ENCODE peak calls at places on chromosomes 5 and 9, in four cellular contexts. I is heart left ventricle; G is Peyer's patch; K is CD8-positive, alpha-beta T cell. C is an unnamed sample.

GRCh38 chr9:134163374-134164196 is 779 bp downstream of the RNU6ATAC start:
- DNase-seq in I (peak; percentile 84), G (peak; percentile 60), K (peak; percentile 66), C (peak; percentile 64)

GRCh38 chr5:78328585-78329173 is 31.7 kb upstream of the SCAMP1 start:
- DNase-seq in K (no peak), I (no peak), G (no peak), C (no peak)

GRCh38 chr5:172716796-172717313 is 54.1 kb downstream of the DUSP1 start:
- DNase-seq in G (peak; percentile 74), I (peak; percentile 92), K (peak; percentile 92), C (peak; percentile 79)

GRCh38 chr5:141973871-141974595 is 5.1 kb downstream of the RNF14 start:
- DNase-seq in K (no peak), I (no peak), G (no peak), C (no peak)

GRCh38 chr5:169442354-169443248 is 141.0 kb upstream of the SPDL1 start:
- DNase-seq in G (no peak), K (no peak), I (no peak), C (no peak)

GRCh38 chr5:34656001-34656699 is at the start of gene RAI14:
- DNase-seq in K (peak; percentile 4), I (peak; percentile 83), G (no peak), C (peak; percentile 21)

GRCh38 chr9:70362952-70363351 is 51.5 kb downstream of the KLF9 start:
- DNase-seq in G (no peak), I (no peak), K (no peak), C (no peak)

GRCh38 chr5:132046915-132047314 is 13.5 kb upstream of the IL3 start:
- DNase-seq in G (no peak), I (peak; percentile 7), K (no peak), C (no peak)

GRCh38 chr5:131357739-131358561 is 94.1 kb downstream of the CDC42SE2 start:
- DNase-seq in K (no peak), G (no peak), I (no peak), C (no peak)

GRCh38 chr5:137342764-137343163 is 156.4 kb downstream of the SPOCK1 start:
- DNase-seq in I (no peak), G (no peak), K (no peak), C (no peak)

GRCh38 chr9:34559616-34560546 is 29.6 kb downstream of the CNTFR start:
- DNase-seq in K (no peak), G (no peak), I (no peak), C (no peak)

GRCh38 chr5:75335952-75336624 is 932 bp upstream of the HMGCR start:
- DNase-seq in I (no peak), K (no peak), G (no peak), C (no peak)

GRCh38 chr5:72477176-72477575 is 30.0 kb downstream of the ZNF366 start:
- DNase-seq in K (no peak), G (no peak), I (no peak), C (no peak)

GRCh38 chr5:146222002-146222401 is 18.6 kb downstream of the RBM27 start:
- DNase-seq in G (no peak), I (no peak), K (no peak), C (no peak)

GRCh38 chr5:86460519-86460918 is 157.2 kb upstream of the COX7C start:
- DNase-seq in G (no peak), I (no peak), K (no peak), C (no peak)

GRCh38 chr5:143546394-143546793 is 142.9 kb upstream of the NR3C1 start:
- DNase-seq in K (no peak), G (no peak), I (no peak), C (no peak)

GRCh38 chr5:107957023-107957422 is 286.3 kb upstream of the EFNA5 start:
- DNase-seq in K (no peak), I (no peak), G (no peak), C (no peak)

GRCh38 chr5:141849371-141850182 is 28.6 kb downstream of the PCDH1 start:
- DNase-seq in K (peak; percentile 70), G (peak; percentile 71), I (peak; percentile 93), C (peak; percentile 66)

GRCh38 chr9:25421560-25421959 is 256.7 kb downstream of the TUSC1 start:
- DNase-seq in G (no peak), K (no peak), I (no peak), C (no peak)

GRCh38 chr5:53318303-53318702 is 162.1 kb upstream of the FST start:
- DNase-seq in K (no peak), G (no peak), I (no peak), C (no peak)
- TF ChIP-seq CTCF in K (no peak), G (no peak), I (no peak), C (no peak)

DNA sequence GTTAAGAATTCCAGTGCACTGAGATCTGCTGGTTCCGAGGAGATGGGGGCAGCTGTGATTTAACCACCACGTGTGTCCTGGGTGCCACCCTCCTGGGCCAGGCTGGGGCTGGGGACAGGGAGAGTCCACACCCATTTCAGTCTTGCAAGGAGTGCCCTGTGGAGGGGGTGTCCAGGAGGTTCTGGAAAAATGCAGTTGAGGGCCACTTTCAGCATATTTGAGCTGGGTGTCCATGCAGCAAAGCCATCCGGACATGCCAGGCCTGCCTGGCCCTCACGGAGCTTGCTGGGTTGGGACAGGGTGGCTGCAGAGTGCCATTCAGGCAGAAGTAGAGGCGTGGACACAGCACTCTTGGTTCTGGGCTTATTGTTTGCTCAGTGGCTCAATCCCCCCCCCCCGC is 68.1 kb downstream of the NEK6 start:
- DNase-seq in K (no peak), I (peak; percentile 23), G (no peak), C (no peak)
- TF ChIP-seq CTCF in K (no peak), I (no peak), G (no peak), C (no peak)

DNA sequence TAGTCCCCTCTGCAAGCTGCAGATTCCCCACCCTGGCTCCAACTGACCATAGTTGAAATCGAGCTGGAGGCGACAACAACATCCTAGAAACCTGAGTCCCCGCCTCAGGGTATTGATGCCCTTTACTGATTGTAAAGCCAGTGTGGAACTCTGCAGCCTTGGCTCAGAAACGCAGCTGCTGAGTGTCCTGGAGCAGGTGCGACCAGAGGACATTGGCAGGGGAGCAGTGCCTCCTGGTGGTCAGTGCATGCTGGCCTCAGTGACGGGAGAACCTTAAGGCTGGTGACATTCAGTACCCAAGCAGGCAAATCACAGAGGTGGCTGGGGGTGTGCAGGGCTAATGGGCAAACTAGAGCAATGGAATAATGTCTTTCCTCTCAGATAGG is 20.4 kb upstream of the ZNF354B start:
- DNase-seq in K (peak; percentile 45), G (peak; percentile 28), I (no peak), C (no peak)
- TF ChIP-seq CTCF in K (peak; percentile 20), G (peak; percentile 41), I (peak; percentile 61), C (no peak)

DNA sequence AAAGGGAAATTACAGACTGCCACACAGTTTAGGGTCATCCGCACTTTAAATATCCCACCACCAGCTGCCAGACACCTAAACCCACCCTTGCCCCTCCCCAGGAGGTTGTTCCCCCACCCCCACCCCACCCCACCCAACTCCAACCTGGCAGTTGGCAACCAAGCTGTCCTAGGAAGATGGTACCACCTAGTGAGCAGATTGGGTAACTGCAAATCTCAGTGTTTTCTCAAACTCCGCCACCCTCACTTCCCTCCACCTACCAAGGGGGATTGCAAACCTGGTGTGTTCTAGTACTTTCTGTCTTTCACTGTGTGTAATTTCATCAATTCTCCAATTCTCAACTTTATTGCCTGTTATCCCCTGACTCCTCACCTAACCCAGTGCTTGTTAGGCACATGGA is 323.8 kb upstream of the IRX2 start:
- DNase-seq in K (no peak), G (no peak), I (no peak), C (no peak)
- TF ChIP-seq CTCF in K (no peak), G (no peak), I (no peak), C (no peak)

GRCh38 chr5:79772651-79773050 is 83.0 kb downstream of the CMYA5 start:
- DNase-seq in I (no peak), G (no peak), K (no peak), C (no peak)

GRCh38 chr5:79774855-79775237 is 85.2 kb downstream of the CMYA5 start:
- DNase-seq in G (no peak), K (no peak), I (no peak), C (no peak)

GRCh38 chr5:79771387-79771786 is 81.8 kb downstream of the CMYA5 start:
- DNase-seq in G (no peak), I (no peak), K (no peak), C (no peak)

GRCh38 chr5:79773612-79774011 is 84.0 kb downstream of the CMYA5 start:
- DNase-seq in K (no peak), G (no peak), I (no peak), C (no peak)

GRCh38 chr5:79774171-79774854 is 84.7 kb downstream of the CMYA5 start:
- DNase-seq in I (no peak), G (no peak), K (no peak), C (no peak)
- TF ChIP-seq CTCF in I (peak; percentile 25), G (no peak), K (no peak), C (no peak)

GRCh38 chr9:129669141-129669718 is 3.8 kb downstream of the PRRX2 start:
- DNase-seq in I (no peak), K (no peak), G (no peak), C (no peak)
- TF ChIP-seq CTCF in I (no peak), K (no peak), G (no peak), C (no peak)

DNA sequence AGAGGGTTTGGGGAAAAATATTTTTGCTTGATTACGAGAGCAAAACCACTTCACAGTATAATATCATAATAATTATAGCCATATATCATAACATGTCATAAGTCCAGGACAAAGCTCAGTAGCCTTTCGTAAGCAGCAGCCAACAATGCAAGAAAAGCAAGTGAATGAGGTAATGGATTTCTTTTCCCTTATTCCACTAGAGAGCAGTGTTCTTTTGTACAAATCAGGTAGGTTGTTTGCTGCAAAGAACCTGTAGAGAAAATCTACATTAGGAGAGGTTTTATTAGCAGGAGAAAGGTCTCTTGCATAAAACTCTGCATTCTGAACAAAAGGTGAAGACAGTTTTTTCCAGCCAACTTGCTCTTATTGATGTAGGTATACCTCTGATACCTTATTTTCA is 1033.4 kb downstream of the TLE4 start:
- DNase-seq in I (no peak), G (no peak), K (no peak), C (no peak)
- TF ChIP-seq CTCF in I (peak; percentile 25), G (no peak), K (no peak), C (no peak)